ENCODE peak calls at places on chromosomes 6 and 20, in six cellular contexts. B is uterus, U is A549, Z is HCT116, K is heart left ventricle, Y is tibial nerve. H is an unnamed sample.

GRCh38 chr20:19419420-19419819 is 207.0 kb downstream of the SLC24A3 start:
- DNase-seq in B (no peak), Y (no peak), K (no peak), Z (no peak), U (no peak), H (no peak)

GRCh38 chr6:34657307-34657978 is 39.1 kb downstream of the ILRUN start:
- DNase-seq in U (peak; percentile 86), Y (peak; percentile 55), K (no peak), B (peak; percentile 71), Z (no peak), H (peak; percentile 52)

GRCh38 chr6:89122625-89123024 is 4.8 kb upstream of the SRSF12 start:
- DNase-seq in B (no peak), Z (peak; percentile 21), Y (no peak), K (no peak), U (peak; percentile 51), H (no peak)

GRCh38 chr20:62973033-62973745 is 20.7 kb downstream of the SLC17A9 start:
- DNase-seq in Z (no peak), U (no peak), K (no peak), B (no peak), Y (no peak), H (no peak)

GRCh38 chr6:81834141-81834621 is 81.7 kb upstream of the TENT5A start:
- DNase-seq in B (no peak), Y (no peak), U (peak; percentile 34), K (peak; percentile 89), Z (no peak), H (no peak)

GRCh38 chr20:54267510-54268003 is 59.7 kb downstream of the PFDN4 start:
- DNase-seq in Y (no peak), B (no peak), Z (peak; percentile 87), U (no peak), K (no peak), H (no peak)

GRCh38 chr6:91141352-91141751 is 554.5 kb upstream of the MAP3K7 start:
- DNase-seq in B (no peak), Z (no peak), U (no peak), K (no peak), Y (no peak), H (no peak)

GRCh38 chr20:1673424-1673823 is 15.8 kb upstream of the SIRPG start:
- DNase-seq in U (no peak), K (no peak), Y (no peak), B (no peak), Z (no peak), H (no peak)

GRCh38 chr6:34595332-34596090 is 39.4 kb upstream of the SPDEF start:
- DNase-seq in Y (no peak), U (no peak), B (no peak), Z (no peak), K (no peak), H (no peak)

GRCh38 chr6:141878686-141879085 is 254.0 kb upstream of the GJE1 start:
- DNase-seq in K (no peak), Z (no peak), Y (no peak), U (no peak), B (no peak), H (no peak)

GRCh38 chr6:41174610-41175009 is 11.7 kb upstream of the TREM2 start:
- DNase-seq in B (no peak), K (no peak), Z (no peak), Y (no peak), U (no peak), H (no peak)

DNA sequence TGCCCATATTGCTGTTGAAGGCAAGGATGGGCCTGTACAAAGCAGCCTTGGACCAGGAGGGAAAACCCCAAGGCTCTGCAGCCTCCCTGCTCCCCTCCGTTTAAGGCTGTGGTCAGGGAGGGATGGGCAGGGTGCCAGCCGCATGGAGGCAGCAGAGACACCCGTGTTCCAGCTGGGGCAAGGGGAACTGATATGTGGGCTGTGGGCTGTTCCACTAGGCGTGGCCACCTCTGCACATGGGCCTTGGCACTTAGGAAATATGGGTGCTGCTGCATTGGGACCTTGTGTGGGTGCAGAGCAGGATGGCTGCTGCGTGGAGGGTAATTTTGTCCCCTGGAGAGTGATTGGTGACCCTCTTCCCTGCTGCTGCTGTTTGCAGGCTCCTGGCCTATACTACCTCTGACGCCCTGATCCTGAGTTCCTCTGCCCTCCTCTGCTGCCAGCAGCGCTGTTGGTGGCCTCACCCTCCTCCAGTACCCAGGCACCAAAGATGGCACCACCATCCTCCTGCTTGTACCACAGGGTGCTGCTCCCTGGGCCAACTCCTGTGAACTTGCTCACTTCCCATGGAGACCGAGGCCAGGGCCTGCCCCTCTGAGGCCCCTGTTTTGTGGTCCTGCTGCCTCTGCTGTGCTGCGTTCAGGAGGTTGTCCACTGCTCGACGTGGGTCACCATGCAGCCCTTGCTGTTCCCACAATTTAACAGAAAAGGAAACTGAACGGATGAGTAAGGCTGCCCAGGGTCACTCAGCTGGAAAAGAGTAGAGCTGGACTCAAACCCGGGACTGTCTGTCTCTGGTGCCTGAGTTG is 35.3 kb downstream of the PANK2 start:
- DNase-seq in Z (no peak), Y (no peak), K (peak; percentile 60), U (no peak), B (no peak), H (peak; percentile 37)
- TF ChIP-seq POLR2A in Z (no peak), Y (no peak), K (no peak), U (no peak), B (no peak), H (no peak)

GRCh38 chr20:36862857-36863668 is 12.9 kb upstream of the TLDC2 start:
- DNase-seq in K (no peak), U (no peak), B (no peak), Y (no peak), Z (no peak), H (no peak)
- TF ChIP-seq POLR2A in K (no peak), U (peak; percentile 54), B (peak; percentile 58), Y (peak; percentile 65), Z (peak; percentile 35), H (no peak)

DNA sequence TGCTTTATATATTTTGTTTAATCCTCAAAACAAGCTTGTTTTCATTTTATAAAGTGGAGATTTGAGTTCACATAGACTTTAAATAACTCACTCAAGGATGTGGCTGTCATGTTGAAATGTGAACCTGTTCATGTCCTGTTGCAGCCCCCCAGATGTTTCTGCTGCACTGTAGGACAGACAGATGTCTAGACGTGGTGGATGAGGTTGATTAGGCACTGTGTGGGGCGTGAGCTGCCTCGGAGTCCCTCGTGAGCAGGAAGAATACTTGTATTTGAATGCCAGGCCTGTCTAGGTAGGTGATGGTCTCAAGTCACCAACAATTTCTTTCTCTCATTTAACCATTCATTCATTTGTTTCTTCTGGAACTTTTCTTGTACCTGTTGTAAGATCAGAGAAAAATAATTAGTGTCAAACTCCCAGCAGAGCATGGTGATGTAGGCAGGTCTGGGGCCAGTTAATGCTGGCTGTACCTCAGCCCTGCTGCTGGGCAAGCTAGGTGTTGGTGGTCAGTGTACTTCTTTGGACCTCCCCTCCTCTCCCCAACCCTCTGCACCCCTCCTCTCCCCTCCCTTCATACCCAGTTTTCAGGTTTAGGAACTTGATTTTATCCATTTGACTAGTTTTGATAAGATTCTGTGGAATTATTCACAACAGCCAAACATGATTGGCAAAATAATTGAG is 34.0 kb downstream of the AFDN start:
- DNase-seq in Y (no peak), Z (no peak), U (no peak), K (no peak), B (no peak), H (no peak)
- TF ChIP-seq POLR2A in Y (no peak), Z (no peak), U (no peak), K (no peak), B (no peak), H (no peak)

DNA sequence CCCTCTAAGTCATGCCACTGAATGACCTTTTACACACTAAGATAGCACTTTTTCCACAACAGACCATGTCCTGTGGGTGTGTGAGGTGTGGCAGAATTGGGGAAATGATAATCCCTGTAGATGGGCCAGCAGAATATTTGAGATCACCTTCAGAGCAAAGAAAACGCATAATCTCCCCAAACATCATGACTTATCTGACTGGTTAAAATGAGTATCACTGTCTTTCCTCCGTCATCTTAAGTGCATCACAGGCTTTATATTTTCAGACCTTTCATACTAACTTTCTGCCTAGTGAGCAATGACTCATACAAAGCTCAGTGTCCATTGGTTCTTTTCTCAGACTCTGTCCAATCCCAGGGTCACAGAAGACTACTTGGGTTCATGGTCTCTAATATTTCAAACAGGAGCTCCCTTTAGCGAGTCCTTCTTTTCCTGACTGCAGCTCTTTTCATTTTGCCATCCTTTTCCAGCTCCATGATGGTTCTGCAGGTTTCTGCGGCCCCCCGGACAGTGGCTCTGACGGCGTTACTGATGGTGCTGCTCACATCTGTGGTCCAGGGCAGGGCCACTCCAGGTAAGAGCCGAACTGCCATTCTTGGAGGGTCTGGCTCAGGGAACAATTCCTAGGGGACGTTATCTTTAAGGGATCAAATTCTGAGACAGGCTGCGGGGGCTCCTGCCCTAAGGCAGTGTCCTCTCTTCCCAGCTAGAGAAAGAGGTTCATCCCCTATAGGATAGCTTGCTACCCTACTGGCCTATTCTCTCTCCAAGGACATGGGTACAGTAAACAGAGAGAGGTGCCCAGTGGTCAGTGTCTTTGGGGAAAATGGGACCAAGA is at the start of gene HLA-DPB1:
- DNase-seq in K (no peak), U (peak; percentile 36), B (no peak), Y (peak; percentile 29), Z (peak; percentile 52), H (no peak)
- TF ChIP-seq POLR2A in K (no peak), U (no peak), B (peak; percentile 43), Y (peak; percentile 47), Z (no peak), H (no peak)

GRCh38 chr6:12010635-12011275 is 1.4 kb upstream of the HIVEP1 start:
- DNase-seq in U (peak; percentile 66), Z (no peak), K (peak; percentile 88), Y (peak; percentile 63), B (peak; percentile 69), H (peak; percentile 85)

GRCh38 chr6:12007915-12008286 is 4.2 kb upstream of the HIVEP1 start:
- DNase-seq in Y (no peak), B (no peak), Z (no peak), K (no peak), U (no peak), H (no peak)

GRCh38 chr6:12009180-12009748 is 2.8 kb upstream of the HIVEP1 start:
- DNase-seq in Y (no peak), U (no peak), Z (no peak), K (no peak), B (no peak), H (no peak)

GRCh38 chr6:12009904-12010634 is 2.0 kb upstream of the HIVEP1 start:
- DNase-seq in Y (no peak), U (no peak), K (no peak), B (no peak), Z (no peak), H (no peak)

DNA sequence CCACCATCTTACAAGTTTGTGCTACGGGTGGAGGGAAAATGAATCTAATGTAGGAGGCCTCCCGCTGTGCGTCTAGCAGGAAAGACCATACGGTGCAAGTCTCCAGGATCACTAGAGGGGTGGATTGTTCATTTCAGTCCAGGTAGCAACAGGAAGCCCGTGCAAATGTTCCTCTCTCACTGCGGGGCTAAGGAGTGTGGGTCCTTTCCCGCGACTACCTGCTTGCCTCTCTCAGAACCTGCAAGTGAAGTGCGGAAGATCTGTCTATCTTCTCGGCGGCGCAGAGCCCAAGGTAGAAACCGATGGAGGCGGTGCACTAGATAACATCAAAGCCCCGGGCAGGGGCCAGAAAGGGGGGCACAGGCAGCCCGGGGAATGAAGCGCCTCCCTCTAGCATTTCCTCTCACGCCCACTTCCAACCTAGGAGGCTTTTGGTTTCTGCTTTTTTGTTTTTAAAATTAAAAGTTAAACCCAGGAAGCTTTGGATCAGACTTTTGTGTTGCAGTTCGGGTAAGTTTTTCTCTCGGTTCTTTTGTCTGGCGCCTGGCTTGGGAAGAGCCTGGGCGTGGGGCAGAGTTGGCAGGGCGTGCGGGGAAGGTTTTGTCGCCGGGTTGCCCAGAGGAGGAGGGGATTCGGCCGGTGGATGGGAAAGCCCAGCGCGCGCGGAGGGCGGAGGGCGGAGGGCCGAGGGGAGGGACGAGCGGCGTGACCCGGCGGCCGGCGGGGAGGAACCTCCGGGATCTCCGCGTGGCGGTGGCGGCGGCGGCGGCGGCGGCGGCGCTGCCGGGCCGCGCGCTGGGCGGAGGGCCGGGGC is 3.5 kb upstream of the HIVEP1 start:
- DNase-seq in B (peak; percentile 66), U (peak; percentile 71), Z (peak; percentile 49), K (peak; percentile 92), Y (peak; percentile 53), H (peak; percentile 80)
- TF ChIP-seq POLR2A in B (peak; percentile 35), U (no peak), Z (no peak), K (no peak), Y (no peak), H (no peak)

H was measured in testis.